ENCODE peak calls at places on chromosomes 3 and 15, in nine cellular contexts. Y, Q, J, F, L, C, Z, P and S are unnamed samples.

GRCh38 chr15:77107531-77108355 is 36.8 kb upstream of the TSPAN3 start:
- DNase-seq in Y (no peak), Q (peak; percentile 82), J (peak; percentile 68), F (peak; percentile 53), L (no peak), C (peak; percentile 79), Z (peak; percentile 56), P (no peak), S (peak; percentile 75)

GRCh38 chr3:65196663-65197062 is 508.9 kb upstream of the ADAMTS9 start:
- DNase-seq in Y (no peak), Q (no peak), J (no peak), F (no peak), L (no peak), C (no peak), Z (no peak), P (no peak), S (peak; percentile 15)

GRCh38 chr3:196323723-196324122 is 5.7 kb upstream of the DYNLT2B start:
- DNase-seq in Y (no peak), Q (peak; percentile 10), J (no peak), F (no peak), L (no peak), C (no peak), Z (no peak), P (no peak), S (peak; percentile 44)

GRCh38 chr3:42148086-42148842 is 57.1 kb downstream of the TRAK1 start:
- DNase-seq in Y (no peak), Q (no peak), J (no peak), F (no peak), L (no peak), C (no peak), Z (no peak), P (no peak), S (no peak)

GRCh38 chr3:175005193-175005592 is 146.1 kb downstream of the NAALADL2 start:
- DNase-seq in Y (no peak), Q (no peak), J (no peak), F (no peak), L (no peak), C (no peak), Z (no peak), P (no peak), S (no peak)

GRCh38 chr3:194135806-194136518 is at the start of gene HES1:
- DNase-seq in Y (peak; percentile 96), Q (peak; percentile 98), J (peak; percentile 98), F (peak; percentile 93), L (peak; percentile 94), C (peak; percentile 95), Z (peak; percentile 97), P (peak; percentile 95), S (peak; percentile 98)

GRCh38 chr3:122410639-122411038 is 5.2 kb downstream of the WDR5B start:
- DNase-seq in Y (no peak), Q (no peak), J (no peak), F (no peak), L (no peak), C (no peak), Z (no peak), P (no peak), S (no peak)

GRCh38 chr15:45386420-45386819 is 8.1 kb upstream of the GATM start:
- DNase-seq in Y (no peak), Q (peak; percentile 61), J (no peak), F (no peak), L (no peak), C (no peak), Z (peak; percentile 58), P (no peak), S (no peak)

GRCh38 chr15:90213123-90213817 is 12.1 kb downstream of the SEMA4B start:
- DNase-seq in Y (no peak), Q (peak; percentile 61), J (no peak), F (no peak), L (no peak), C (peak; percentile 80), Z (peak; percentile 26), P (no peak), S (no peak)

GRCh38 chr3:86949850-86950249 is 41.1 kb downstream of the VGLL3 start:
- DNase-seq in Y (no peak), Q (no peak), J (no peak), F (no peak), L (no peak), C (no peak), Z (no peak), P (no peak), S (no peak)

GRCh38 chr3:36147934-36148333 is 232.4 kb upstream of the STAC start:
- DNase-seq in Y (no peak), Q (no peak), J (no peak), F (no peak), L (no peak), C (no peak), Z (no peak), P (no peak), S (no peak)

GRCh38 chr15:75238150-75238549 is 20.0 kb upstream of the GOLGA6C start:
- DNase-seq in Y (no peak), Q (no peak), J (no peak), F (peak; percentile 4), L (no peak), C (no peak), Z (no peak), P (no peak), S (no peak)

GRCh38 chr3:12405432-12406272 is 78.6 kb upstream of the TSEN2 start:
- DNase-seq in Y (no peak), Q (no peak), J (peak; percentile 95), F (peak; percentile 90), L (peak; percentile 86), C (peak; percentile 85), Z (peak; percentile 83), P (peak; percentile 95), S (peak; percentile 97)

GRCh38 chr15:49645937-49646336 is 25.1 kb downstream of the DTWD1 start:
- DNase-seq in Y (no peak), Q (no peak), J (peak; percentile 77), F (peak; percentile 37), L (no peak), C (peak; percentile 21), Z (no peak), P (no peak), S (peak; percentile 51)

GRCh38 chr3:44021646-44022594 is 219.8 kb upstream of the TOPAZ1 start:
- DNase-seq in Y (no peak), Q (peak; percentile 39), J (peak; percentile 33), F (no peak), L (no peak), C (no peak), Z (no peak), P (no peak), S (no peak)

DNA sequence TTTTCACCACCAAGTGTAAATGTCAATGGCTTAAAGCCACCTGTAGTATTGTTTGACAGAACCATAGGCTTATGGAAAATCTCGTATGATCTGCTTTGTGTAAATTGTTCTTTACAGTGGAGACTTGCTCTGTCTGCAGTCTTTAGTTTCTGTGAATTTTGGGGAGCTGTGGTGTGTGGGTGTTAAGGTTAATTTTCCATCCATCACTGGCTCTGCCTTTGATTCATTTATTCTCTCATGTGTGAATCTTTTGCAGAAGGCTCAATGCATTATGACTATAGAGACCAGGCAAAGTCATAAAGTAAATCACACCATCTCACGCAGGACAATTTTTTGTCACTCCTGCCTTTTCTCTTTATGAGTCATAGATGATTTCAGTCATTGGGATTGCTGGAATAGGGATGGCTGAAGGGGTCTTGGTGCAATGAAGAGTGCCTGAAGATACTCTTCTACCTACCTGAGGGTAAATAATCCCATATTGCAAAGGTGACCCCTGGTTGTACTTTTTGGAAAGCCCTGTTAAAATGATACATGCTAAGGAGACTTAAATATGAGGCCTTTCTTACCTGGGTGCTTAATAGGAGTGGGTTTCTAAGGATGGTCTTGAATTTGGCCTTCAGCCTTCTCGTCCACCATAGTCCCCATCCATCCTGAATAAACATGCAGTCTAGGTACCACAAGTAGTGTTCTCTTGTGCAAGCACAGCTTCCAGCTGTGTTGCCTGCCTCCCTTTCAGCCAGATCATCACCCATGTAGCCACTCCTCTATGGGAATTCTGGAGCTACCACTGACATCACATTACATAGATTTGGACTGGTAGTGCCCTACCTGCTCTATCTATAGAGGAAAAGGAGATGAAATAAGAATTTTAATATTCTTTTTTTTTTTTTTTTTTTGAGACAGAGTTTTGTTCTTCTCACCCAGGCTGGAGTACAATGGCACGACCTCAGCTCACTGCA is 14.3 kb downstream of the TGFBR2 start:
- DNase-seq in Y (no peak), Q (no peak), J (no peak), F (no peak), L (no peak), C (no peak), Z (no peak), P (no peak), S (no peak)
- H3K4me3 ChIP-seq in Y (no peak overlapping the region), Q (no peak overlapping the region), J (no peak overlapping the region), F (no peak overlapping the region), L (no peak overlapping the region), C (no peak overlapping the region), Z (no peak overlapping the region), P (no peak overlapping the region), S (no peak overlapping the region)

GRCh38 chr3:52077376-52077775 is 21.0 kb upstream of the DUSP7 start:
- DNase-seq in Y (no peak), Q (peak; percentile 54), J (no peak), F (peak; percentile 51), L (no peak), C (no peak), Z (no peak), P (no peak), S (no peak)
- TF ChIP-seq CTCF in Y (no peak), Q (no peak), J (no peak), F (peak; percentile 47), L (no peak), C (no peak), Z (no peak), P (no peak), S (no peak)

GRCh38 chr15:30816430-30816829 is 87.3 kb upstream of the FAN1 start:
- DNase-seq in Y (no peak), Q (no peak), J (no peak), F (no peak), L (no peak), C (no peak), Z (no peak), P (no peak), S (no peak)
- H3K4me3 ChIP-seq in Y (no peak overlapping the region), Q (no peak overlapping the region), J (no peak overlapping the region), F (no peak overlapping the region), L (no peak overlapping the region), C (no peak overlapping the region), Z (no peak overlapping the region), P (no peak overlapping the region), S (no peak overlapping the region)

GRCh38 chr3:170359178-170359704 is 1.7 kb downstream of the SKIL start:
- DNase-seq in Y (no peak), Q (no peak), J (peak; percentile 37), F (no peak), L (no peak), C (no peak), Z (no peak), P (no peak), S (peak; percentile 12)

GRCh38 chr3:170355738-170356595 is 1.5 kb upstream of the SKIL start:
- DNase-seq in Y (no peak), Q (peak; percentile 47), J (peak; percentile 69), F (peak; percentile 41), L (no peak), C (peak; percentile 54), Z (peak; percentile 70), P (no peak), S (peak; percentile 71)

GRCh38 chr3:170356596-170357175 is 829 bp upstream of the SKIL start:
- DNase-seq in Y (peak; percentile 37), Q (peak; percentile 94), J (peak; percentile 83), F (peak; percentile 89), L (peak; percentile 90), C (peak; percentile 87), Z (peak; percentile 92), P (peak; percentile 92), S (peak; percentile 97)

GRCh38 chr3:170357920-170358854 is 672 bp downstream of the SKIL start:
- DNase-seq in Y (no peak), Q (peak; percentile 69), J (peak; percentile 75), F (peak; percentile 82), L (peak; percentile 94), C (peak; percentile 91), Z (peak; percentile 88), P (peak; percentile 86), S (peak; percentile 71)

GRCh38 chr3:170357176-170357919 is at the start of gene SKIL:
- DNase-seq in Y (peak; percentile 79), Q (peak; percentile 98), J (peak; percentile 94), F (peak; percentile 96), L (peak; percentile 98), C (peak; percentile 99), Z (peak; percentile 99), P (peak; percentile 98), S (peak; percentile 98)
- TF ChIP-seq CTCF in Y (peak; percentile 17), Q (peak; percentile 8), J (no peak), F (peak; percentile 36), L (peak; percentile 4), C (no peak), Z (peak; percentile 33), P (peak; percentile 21), S (no peak)